ENCODE peak calls at places on chromosomes 13 and 19, in ten cellular contexts. E is upper lobe of right lung; Z is PC-3; P is CD4-positive, alpha-beta T cell; S is cardiac fibroblast; Y is endothelial cell; V is GM13977; A is cardiac muscle cell; M is nephron progenitor cell; J is RWPE1. H is an unnamed sample.

GRCh38 chr13:28052945-28053344 is 47.4 kb downstream of the FLT3 start:
- DNase-seq in E (no peak), Z (no peak), P (no peak), S (no peak), Y (no peak), V (no peak), A (no peak), M (no peak), J (no peak), H (no peak)

GRCh38 chr13:43815204-43815603 is 28.4 kb upstream of the ENOX1 start:
- DNase-seq in E (no peak), Z (no peak), P (no peak), S (peak), Y (no peak), V (no peak), A (peak), M (no peak), J (peak), H (no peak)

GRCh38 chr13:71624641-71625040 is 242.4 kb downstream of the DACH1 start:
- DNase-seq in E (no peak), Z (no peak), P (no peak), S (no peak), Y (no peak), V (no peak), A (no peak), M (no peak), J (no peak), H (no peak)

GRCh38 chr13:51934461-51935087 is 72.8 kb downstream of the CCDC70 start:
- DNase-seq in E (no peak), Z (no peak), P (no peak), S (no peak), Y (no peak), V (no peak), A (no peak), M (no peak), J (no peak), H (no peak)

GRCh38 chr13:113152894-113153809 is 5.3 kb upstream of the PROZ start:
- DNase-seq in E (peak), Z (peak), P (peak), S (peak), Y (peak), V (peak), A (peak), M (peak), J (no peak), H (no peak)

GRCh38 chr13:87536499-87536898 is 134.7 kb upstream of the SLITRK5 start:
- DNase-seq in E (no peak), Z (no peak), P (no peak), S (no peak), Y (no peak), V (peak), A (no peak), M (no peak), J (no peak), H (no peak)

GRCh38 chr19:51749979-51750378 is 1.7 kb downstream of the FPR1 start:
- DNase-seq in E (no peak), Z (peak), P (no peak), S (no peak), Y (no peak), V (no peak), A (no peak), M (no peak), J (no peak), H (no peak)

GRCh38 chr13:102983496-102983895 is 82.7 kb downstream of the SLC10A2 start:
- DNase-seq in E (no peak), Z (no peak), P (no peak), S (no peak), Y (no peak), V (no peak), A (no peak), M (no peak), J (no peak), H (no peak)

GRCh38 chr13:87671031-87671823 is at the start of gene SLITRK5:
- DNase-seq in E (peak), Z (peak), P (peak), S (peak), Y (peak), V (peak), A (peak), M (peak), J (peak), H (peak)

GRCh38 chr19:45069056-45069455 is 7.2 kb downstream of the ZNF296 start:
- DNase-seq in E (no peak), Z (peak), P (no peak), S (peak), Y (no peak), V (no peak), A (no peak), M (no peak), J (peak), H (no peak)

GRCh38 chr13:99464441-99464949 is 36.8 kb upstream of the TM9SF2 start:
- DNase-seq in E (no peak), Z (no peak), P (peak), S (no peak), Y (no peak), V (no peak), A (no peak), M (no peak), J (no peak), H (peak)

GRCh38 chr19:18682807-18683108 is 722 bp upstream of the CRTC1 start:
- DNase-seq in E (no peak), Z (no peak), P (no peak), S (no peak), Y (no peak), V (peak), A (no peak), M (no peak), J (no peak), H (no peak)

GRCh38 chr13:21282065-21282464 is 105.6 kb downstream of the MRPL57 start:
- DNase-seq in E (no peak), Z (no peak), P (no peak), S (no peak), Y (no peak), V (no peak), A (no peak), M (no peak), J (no peak), H (no peak)

GRCh38 chr19:4870025-4870700 is 2.7 kb upstream of the PLIN3 start:
- DNase-seq in E (peak), Z (peak), P (no peak), S (peak), Y (no peak), V (no peak), A (no peak), M (no peak), J (peak), H (no peak)

GRCh38 chr13:30353060-30353459 is 45.7 kb upstream of the KATNAL1 start:
- DNase-seq in E (no peak), Z (no peak), P (no peak), S (no peak), Y (no peak), V (no peak), A (no peak), M (no peak), J (no peak), H (no peak)

GRCh38 chr13:31320946-31321345 is 121.2 kb downstream of the B3GLCT start:
- DNase-seq in E (no peak), Z (no peak), P (no peak), S (no peak), Y (no peak), V (no peak), A (no peak), M (no peak), J (no peak), H (no peak)

GRCh38 chr13:79079351-79079839 is 326.7 kb downstream of the RBM26 start:
- DNase-seq in E (peak), Z (peak), P (no peak), S (no peak), Y (no peak), V (no peak), A (no peak), M (no peak), J (peak), H (no peak)

GRCh38 chr13:30038884-30039283 is 188.5 kb upstream of the UBL3 start:
- DNase-seq in E (no peak), Z (no peak), P (no peak), S (peak), Y (no peak), V (no peak), A (no peak), M (no peak), J (no peak), H (no peak)

GRCh38 chr19:14404322-14404721 is 14.8 kb downstream of the DDX39A start:
- DNase-seq in E (no peak), Z (no peak), P (no peak), S (no peak), Y (no peak), V (peak), A (no peak), M (no peak), J (no peak), H (peak)

GRCh38 chr19:14407889-14408640 is 11.1 kb downstream of the DDX39A start:
- DNase-seq in E (no peak), Z (no peak), P (no peak), S (no peak), Y (no peak), V (peak), A (no peak), M (no peak), J (no peak), H (peak)

GRCh38 chr19:14406645-14407331 is 12.4 kb downstream of the DDX39A start:
- DNase-seq in E (no peak), Z (no peak), P (no peak), S (no peak), Y (no peak), V (peak), A (no peak), M (no peak), J (no peak), H (peak)

GRCh38 chr19:14405758-14406644 is 13.1 kb downstream of the DDX39A start:
- DNase-seq in E (peak), Z (peak), P (peak), S (peak), Y (peak), V (peak), A (peak), M (peak), J (peak), H (peak)

GRCh38 chr19:14405380-14405757 is 13.8 kb downstream of the DDX39A start:
- DNase-seq in E (no peak), Z (no peak), P (no peak), S (no peak), Y (no peak), V (no peak), A (no peak), M (no peak), J (no peak), H (no peak)
- TF ChIP-seq CTCF in E (no peak), Z (no peak), P (no peak), S (no peak), Y (no peak), V (no peak), A (no peak), M (no peak), J (no peak), H (no peak)

GRCh38 chr19:19737559-19738332 is 4.8 kb upstream of the ZNF14 start:
- DNase-seq in E (no peak), Z (no peak), P (no peak), S (no peak), Y (no peak), V (no peak), A (no peak), M (no peak), J (no peak), H (peak)

GRCh38 chr19:19738564-19738963 is 5.7 kb upstream of the ZNF14 start:
- DNase-seq in E (no peak), Z (no peak), P (no peak), S (no peak), Y (no peak), V (no peak), A (no peak), M (no peak), J (no peak), H (no peak)

GRCh38 chr19:19732579-19733501 is at the start of gene ZNF14:
- DNase-seq in E (peak), Z (peak), P (peak), S (peak), Y (peak), V (peak), A (peak), M (peak), J (peak), H (peak)
- TF ChIP-seq CTCF in E (peak), Z (peak), P (no peak), S (peak), Y (no peak), V (peak), A (peak), M (no peak), J (no peak), H (peak)

GRCh38 chr13:110246530-110246929 is 60.4 kb downstream of the COL4A1 start:
- DNase-seq in E (no peak), Z (no peak), P (no peak), S (no peak), Y (no peak), V (no peak), A (no peak), M (no peak), J (no peak), H (no peak)

GRCh38 chr13:110251227-110251791 is 55.6 kb downstream of the COL4A1 start:
- DNase-seq in E (no peak), Z (no peak), P (no peak), S (no peak), Y (no peak), V (no peak), A (no peak), M (no peak), J (no peak), H (no peak)

GRCh38 chr13:110250258-110250891 is 56.6 kb downstream of the COL4A1 start:
- DNase-seq in E (no peak), Z (peak), P (no peak), S (peak), Y (no peak), V (no peak), A (no peak), M (no peak), J (no peak), H (no peak)

GRCh38 chr13:110248449-110249143 is 58.4 kb downstream of the COL4A1 start:
- DNase-seq in E (no peak), Z (no peak), P (no peak), S (no peak), Y (peak), V (no peak), A (no peak), M (no peak), J (no peak), H (no peak)

DNA sequence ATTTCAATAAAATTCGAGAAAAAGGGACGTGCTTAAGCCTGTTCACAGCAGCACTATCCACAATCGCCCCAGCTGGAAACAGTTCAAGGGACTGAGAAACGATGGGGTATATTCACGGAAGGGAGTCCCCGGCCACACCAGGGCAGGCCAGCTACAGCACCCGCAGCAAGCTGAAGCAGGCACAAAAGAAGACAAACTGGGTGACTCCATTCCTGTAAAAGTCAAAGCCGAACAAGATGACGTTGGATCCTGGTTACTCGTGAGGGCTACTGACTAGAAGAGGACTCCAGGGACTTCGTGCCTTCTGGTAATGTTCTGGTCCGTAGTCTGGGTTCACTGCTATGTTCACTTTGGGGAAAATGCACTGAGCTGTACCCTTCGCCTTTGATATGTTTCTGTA is 57.6 kb downstream of the COL4A1 start:
- DNase-seq in E (no peak), Z (no peak), P (no peak), S (no peak), Y (no peak), V (no peak), A (no peak), M (no peak), J (no peak), H (no peak)
- TF ChIP-seq CTCF in E (no peak), Z (no peak), P (no peak), S (no peak), Y (no peak), V (no peak), A (no peak), M (no peak), J (no peak), H (no peak)

GRCh38 chr19:38274734-38275133 is 10.4 kb downstream of the SPINT2 start:
- DNase-seq in E (no peak), Z (no peak), P (no peak), S (no peak), Y (no peak), V (no peak), A (peak), M (no peak), J (no peak), H (no peak)

GRCh38 chr19:38277969-38278680 is 13.8 kb downstream of the SPINT2 start:
- DNase-seq in E (no peak), Z (peak), P (no peak), S (peak), Y (no peak), V (no peak), A (peak), M (no peak), J (no peak), H (no peak)

GRCh38 chr19:38278751-38279150 is 14.4 kb downstream of the SPINT2 start:
- DNase-seq in E (no peak), Z (no peak), P (no peak), S (no peak), Y (no peak), V (no peak), A (no peak), M (no peak), J (no peak), H (no peak)

GRCh38 chr19:38277549-38277948 is 13.2 kb downstream of the SPINT2 start:
- DNase-seq in E (no peak), Z (peak), P (no peak), S (peak), Y (no peak), V (no peak), A (no peak), M (no peak), J (peak), H (no peak)

GRCh38 chr19:38276942-38277517 is 12.7 kb downstream of the SPINT2 start:
- DNase-seq in E (no peak), Z (no peak), P (no peak), S (no peak), Y (no peak), V (no peak), A (no peak), M (no peak), J (no peak), H (no peak)
- TF ChIP-seq CTCF in E (no peak), Z (no peak), P (no peak), S (no peak), Y (no peak), V (no peak), A (no peak), M (no peak), J (no peak), H (no peak)

DNA sequence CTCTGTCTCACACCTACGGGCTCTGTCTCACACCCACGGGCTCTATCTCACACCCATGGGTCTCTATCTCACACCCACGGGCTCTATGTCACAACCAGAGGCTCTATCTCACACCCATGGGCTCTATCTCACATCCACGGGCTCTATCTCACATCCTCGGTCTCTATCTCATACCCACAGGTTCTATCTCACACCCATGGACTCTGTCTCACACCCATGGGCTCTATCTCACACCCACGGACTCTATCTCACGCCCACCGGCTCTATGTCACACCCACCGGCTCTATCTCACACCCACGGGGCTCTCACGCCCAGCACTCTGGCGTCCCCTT is 73.9 kb downstream of the COL4A2 start:
- DNase-seq in E (no peak), Z (no peak), P (no peak), S (no peak), Y (no peak), V (no peak), A (no peak), M (no peak), J (no peak), H (no peak)
- TF ChIP-seq CTCF in E (no peak), Z (no peak), P (no peak), S (no peak), Y (no peak), V (no peak), A (no peak), M (no peak), J (no peak), H (no peak)

GRCh38 chr19:41031926-41032325 is 40.8 kb downstream of the CYP2B6 start:
- DNase-seq in E (no peak), Z (peak), P (no peak), S (no peak), Y (no peak), V (no peak), A (peak), M (no peak), J (peak), H (no peak)

GRCh38 chr19:41025871-41026270 is 34.8 kb downstream of the CYP2B6 start:
- DNase-seq in E (no peak), Z (no peak), P (no peak), S (no peak), Y (no peak), V (no peak), A (no peak), M (peak), J (no peak), H (no peak)

GRCh38 chr19:41029524-41030432 is 38.7 kb downstream of the CYP2B6 start:
- DNase-seq in E (no peak), Z (no peak), P (no peak), S (no peak), Y (no peak), V (no peak), A (no peak), M (no peak), J (no peak), H (no peak)

GRCh38 chr19:41027273-41027967 is 36.3 kb downstream of the CYP2B6 start:
- DNase-seq in E (no peak), Z (no peak), P (no peak), S (no peak), Y (no peak), V (no peak), A (no peak), M (no peak), J (no peak), H (no peak)

DNA sequence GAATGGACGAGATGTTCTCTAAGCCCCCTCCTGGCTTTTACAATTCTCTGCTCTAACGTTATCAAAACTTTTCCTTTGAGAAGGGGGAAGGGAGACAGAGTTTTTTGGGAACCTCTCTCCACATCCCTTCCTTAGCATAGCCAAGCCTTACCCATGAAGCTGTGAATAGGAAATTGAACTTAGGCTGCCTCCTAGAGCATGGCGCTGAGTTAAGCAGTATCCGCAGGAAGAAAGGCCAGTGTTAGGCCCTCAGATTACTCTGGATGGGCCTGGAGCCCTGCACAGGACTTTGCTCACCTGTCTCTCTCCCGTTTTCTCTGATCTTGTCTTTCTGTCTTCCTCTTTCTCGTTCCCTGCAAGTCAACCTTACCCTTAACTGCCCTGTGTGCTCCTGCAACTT is 39.6 kb downstream of the CYP2B6 start:
- DNase-seq in E (no peak), Z (no peak), P (no peak), S (peak), Y (no peak), V (no peak), A (no peak), M (no peak), J (no peak), H (no peak)
- TF ChIP-seq CTCF in E (no peak), Z (no peak), P (no peak), S (no peak), Y (no peak), V (no peak), A (no peak), M (no peak), J (no peak), H (no peak)

GRCh38 chr13:35718084-35718483 is 241.6 kb upstream of the MAB21L1 start:
- DNase-seq in E (no peak), Z (no peak), P (no peak), S (no peak), Y (no peak), V (no peak), A (no peak), M (no peak), J (no peak), H (no peak)
- TF ChIP-seq CTCF in E (no peak), Z (no peak), P (no peak), S (no peak), Y (no peak), V (no peak), A (no peak), M (no peak), J (no peak), H (no peak)

H was measured in GM13976.